ENCODE peak calls at places on chromosome 18, in ten cellular contexts. A is endothelial cell of umbilical vein, Z is cardiac muscle cell, Y is heart left ventricle, N is brain microvascular endothelial cell, U is Peyer's patch, O is SK-N-SH, F is fibroblast of lung, R is AG04450, Q is body of pancreas. I is an unnamed sample.

GRCh38 chr18:7002107-7002506 is 115.5 kb downstream of the LAMA1 start:
- DNase-seq in O (no peak), A (no peak), Z (no peak), Y (no peak), N (no peak), R (no peak), F (no peak), U (no peak), Q (no peak), I (no peak)

GRCh38 chr18:22668496-22668895 is 250.8 kb upstream of the CTAGE1 start:
- DNase-seq in Y (no peak), A (no peak), Z (no peak), N (peak), O (no peak), U (no peak), Q (no peak), F (peak), R (no peak), I (no peak)

GRCh38 chr18:60099709-60100108 is 199.9 kb downstream of the PMAIP1 start:
- DNase-seq in Z (no peak), N (no peak), R (no peak), O (no peak), Q (no peak), A (no peak), U (no peak), F (no peak), Y (no peak), I (no peak)

GRCh38 chr18:12750076-12750707 is 47.4 kb downstream of the PSMG2 start:
- DNase-seq in U (peak), A (no peak), O (no peak), Y (no peak), N (no peak), F (peak), Q (no peak), Z (no peak), R (no peak), I (no peak)

GRCh38 chr18:8212893-8213805 is 396.1 kb upstream of the RAB12 start:
- DNase-seq in Q (no peak), O (no peak), A (no peak), R (peak), N (peak), U (no peak), F (peak), Z (no peak), Y (no peak), I (no peak)

GRCh38 chr18:46856975-46857374 is 60.3 kb downstream of the PIAS2 start:
- DNase-seq in Z (no peak), U (no peak), F (peak), Q (no peak), R (no peak), Y (no peak), O (no peak), N (no peak), A (no peak), I (no peak)

GRCh38 chr18:25349131-25349925 is 2.6 kb downstream of the ZNF521 start:
- DNase-seq in R (peak), Z (peak), F (peak), O (peak), Y (peak), Q (no peak), N (peak), U (no peak), A (peak), I (no peak)

GRCh38 chr18:50619833-50620232 is 59.9 kb downstream of the MAPK4 start:
- DNase-seq in Z (no peak), A (no peak), U (no peak), F (no peak), R (no peak), Q (no peak), N (no peak), Y (no peak), O (no peak), I (no peak)

GRCh38 chr18:74951165-74951760 is 257.7 kb downstream of the PTGR3 start:
- DNase-seq in F (peak), R (peak), U (no peak), N (peak), O (no peak), Y (peak), Q (peak), A (peak), Z (no peak), I (no peak)

GRCh38 chr18:55309249-55309648 is 278.7 kb downstream of the TCF4 start:
- DNase-seq in N (no peak), Q (no peak), F (no peak), U (no peak), Y (no peak), A (no peak), R (no peak), Z (no peak), O (no peak), I (no peak)

GRCh38 chr18:46435031-46435430 is 222.0 kb downstream of the LOXHD1 start:
- DNase-seq in A (no peak), R (no peak), Q (no peak), U (no peak), N (no peak), Z (no peak), O (no peak), Y (no peak), F (no peak), I (peak)

GRCh38 chr18:9720327-9720726 is 12.2 kb downstream of the RAB31 start:
- DNase-seq in O (no peak), Q (no peak), R (no peak), N (no peak), Z (no peak), Y (no peak), U (peak), A (no peak), F (no peak), I (no peak)

GRCh38 chr18:37450434-37451133 is 115.0 kb downstream of the CELF4 start:
- DNase-seq in Q (peak), R (no peak), F (peak), N (no peak), U (no peak), O (peak), A (no peak), Z (peak), Y (peak), I (no peak)

GRCh38 chr18:56659111-56659510 is 8.0 kb downstream of the WDR7 start:
- DNase-seq in O (no peak), A (no peak), R (no peak), N (no peak), Z (no peak), F (no peak), Y (no peak), U (no peak), Q (no peak), I (no peak)

DNA sequence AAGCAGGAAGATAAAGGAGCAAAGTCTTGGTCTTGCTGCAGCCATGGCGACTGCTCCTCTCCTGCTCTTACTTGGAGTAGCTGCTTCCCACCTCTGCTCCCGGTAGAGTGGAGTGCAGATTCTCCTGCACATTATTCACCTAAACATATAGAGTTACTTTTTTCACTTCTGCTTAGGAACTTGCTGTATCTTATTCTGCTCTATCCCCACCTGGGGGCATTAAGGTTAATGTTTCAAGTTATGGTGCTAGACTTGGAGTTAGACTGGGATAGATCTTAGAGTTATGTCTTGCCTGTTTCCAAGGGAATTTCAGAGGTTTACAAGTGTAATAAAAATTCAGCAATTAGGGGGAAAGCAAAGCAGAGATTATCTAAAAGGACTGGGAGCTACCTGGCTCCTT is 144.2 kb downstream of the SETBP1 start:
- DNase-seq in O (no peak), N (no peak), A (no peak), U (no peak), Q (no peak), Y (no peak), Z (no peak), F (no peak), R (no peak), I (no peak)
- TF ChIP-seq CTCF in O (no peak), N (no peak), A (no peak), U (no peak), Q (no peak), Y (no peak), Z (no peak), F (no peak), R (no peak), I (no peak)

GRCh38 chr18:48861181-48861715 is 89.5 kb downstream of the SMAD7 start:
- DNase-seq in Z (no peak), Y (peak), O (no peak), N (no peak), A (no peak), Q (no peak), F (no peak), U (no peak), R (no peak), I (no peak)

GRCh38 chr18:48862116-48862515 is 88.6 kb downstream of the SMAD7 start:
- DNase-seq in Y (peak), U (no peak), A (no peak), F (no peak), Q (no peak), Z (no peak), N (peak), R (no peak), O (no peak), I (no peak)

GRCh38 chr18:48858676-48859075 is 92.1 kb downstream of the SMAD7 start:
- DNase-seq in A (no peak), Z (no peak), R (no peak), F (no peak), Y (peak), Q (no peak), U (no peak), N (no peak), O (no peak), I (no peak)

GRCh38 chr18:48859311-48860275 is 91.2 kb downstream of the SMAD7 start:
- DNase-seq in R (no peak), A (no peak), Y (peak), Z (peak), O (peak), N (no peak), U (no peak), Q (no peak), F (no peak), I (no peak)

GRCh38 chr18:48860276-48861180 is 90.2 kb downstream of the SMAD7 start:
- DNase-seq in A (no peak), U (no peak), F (no peak), O (peak), R (no peak), N (no peak), Y (peak), Z (no peak), Q (no peak), I (no peak)
- H3K4me3 ChIP-seq in A (no peak), U (no peak), F (no peak), O (no peak), R (no peak), N (no peak), Y (no peak), Z (no peak), Q (no peak), I (no peak)

GRCh38 chr18:58234359-58234741 is 190.3 kb downstream of the NEDD4L start:
- DNase-seq in N (no peak), Z (no peak), Q (no peak), A (no peak), F (no peak), U (no peak), O (no peak), R (no peak), Y (no peak), I (no peak)

GRCh38 chr18:58232674-58233073 is 188.6 kb downstream of the NEDD4L start:
- DNase-seq in A (no peak), Z (no peak), O (no peak), Y (no peak), R (no peak), N (no peak), Q (no peak), U (no peak), F (no peak), I (no peak)

GRCh38 chr18:58231930-58232329 is 187.9 kb downstream of the NEDD4L start:
- DNase-seq in Z (no peak), Y (no peak), U (peak), A (peak), N (no peak), R (no peak), Q (peak), F (no peak), O (no peak), I (no peak)

GRCh38 chr18:58230438-58231179 is 186.6 kb downstream of the NEDD4L start:
- DNase-seq in A (no peak), Z (no peak), Y (no peak), Q (peak), F (peak), U (peak), N (peak), O (no peak), R (no peak), I (no peak)

GRCh38 chr18:58235001-58235436 is 191.0 kb downstream of the NEDD4L start:
- DNase-seq in O (no peak), A (no peak), Y (no peak), Q (no peak), Z (no peak), R (no peak), F (no peak), N (no peak), U (peak), I (no peak)
- H3K27ac ChIP-seq in O (no peak), A (no peak), Y (no peak), Q (peak), Z (no peak), R (no peak), F (no peak), N (no peak), U (peak), I (no peak)

GRCh38 chr18:34650121-34650545 is 60.0 kb upstream of the DTNA start:
- DNase-seq in F (peak), R (peak), Y (no peak), N (no peak), Z (no peak), Q (peak), O (no peak), U (no peak), A (peak), I (no peak)

GRCh38 chr18:34649072-34649471 is 61.0 kb upstream of the DTNA start:
- DNase-seq in F (peak), U (no peak), A (no peak), Y (no peak), Z (no peak), O (no peak), N (no peak), Q (no peak), R (no peak), I (no peak)

GRCh38 chr18:34643982-34644381 is 66.1 kb upstream of the DTNA start:
- DNase-seq in O (peak), R (no peak), U (no peak), N (no peak), F (peak), A (peak), Q (no peak), Y (no peak), Z (no peak), I (no peak)

GRCh38 chr18:34648269-34648668 is 61.8 kb upstream of the DTNA start:
- DNase-seq in Q (no peak), F (no peak), O (no peak), N (no peak), A (no peak), R (no peak), Y (no peak), U (no peak), Z (no peak), I (no peak)

DNA sequence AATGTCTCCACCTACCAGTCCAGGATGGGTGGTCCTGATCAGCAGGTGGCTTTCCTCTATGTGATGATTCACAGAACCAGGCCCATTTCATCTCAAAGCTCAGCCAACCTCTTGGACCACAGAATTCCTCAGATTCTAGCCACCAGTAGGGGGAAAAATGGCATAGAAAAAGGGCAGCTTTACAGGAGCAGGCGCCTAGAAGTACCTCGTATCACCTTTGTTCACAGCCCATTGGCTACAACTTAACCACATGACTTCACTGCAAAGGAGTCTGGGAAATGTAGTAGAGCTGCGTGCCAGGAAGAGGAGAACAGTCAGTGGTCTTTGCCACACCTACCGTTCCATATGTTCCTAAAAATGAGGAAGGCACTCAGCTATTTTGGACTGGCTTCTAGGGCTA is 62.8 kb upstream of the DTNA start:
- DNase-seq in Y (no peak), Q (no peak), R (no peak), A (no peak), Z (no peak), N (no peak), O (no peak), F (no peak), U (no peak), I (no peak)
- TF ChIP-seq CTCF in Y (no peak), Q (no peak), R (no peak), A (no peak), Z (no peak), N (no peak), O (no peak), F (no peak), U (no peak), I (no peak)

GRCh38 chr18:58146099-58146498 is 102.1 kb downstream of the NEDD4L start:
- DNase-seq in F (no peak), N (no peak), Z (no peak), O (no peak), A (no peak), U (no peak), Y (no peak), Q (no peak), R (no peak), I (no peak)

GRCh38 chr18:58144671-58145285 is 100.8 kb downstream of the NEDD4L start:
- DNase-seq in Q (peak), A (no peak), R (no peak), F (no peak), O (no peak), Z (no peak), N (no peak), Y (no peak), U (no peak), I (no peak)

GRCh38 chr18:58144106-58144505 is 100.1 kb downstream of the NEDD4L start:
- DNase-seq in N (no peak), O (no peak), Y (no peak), R (no peak), A (no peak), F (no peak), Q (no peak), U (no peak), Z (no peak), I (no peak)

GRCh38 chr18:58140366-58141325 is 96.6 kb downstream of the NEDD4L start:
- DNase-seq in R (no peak), Q (peak), N (no peak), Z (peak), Y (no peak), O (no peak), A (no peak), U (no peak), F (no peak), I (no peak)

DNA sequence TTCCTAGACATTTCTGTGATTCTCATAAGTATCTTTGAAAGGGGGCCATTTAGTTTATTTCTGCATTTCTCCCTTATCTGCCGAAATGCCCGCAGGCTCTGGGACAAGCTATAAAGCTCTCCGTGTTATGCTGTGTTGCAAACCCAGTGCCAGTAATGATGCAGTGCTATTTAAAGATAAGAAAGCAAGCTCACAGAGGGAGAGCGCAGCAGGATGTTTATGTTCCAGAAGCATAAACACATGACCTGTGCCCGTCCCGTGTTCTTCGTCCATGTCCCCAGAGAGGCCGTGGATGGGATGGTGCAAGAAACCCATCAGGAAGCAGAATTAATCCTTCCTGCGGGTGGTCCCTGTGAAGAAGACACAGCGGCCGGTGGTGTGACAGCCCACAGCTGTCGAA is 99.4 kb downstream of the NEDD4L start:
- DNase-seq in N (peak), Y (no peak), O (peak), Q (no peak), U (no peak), F (no peak), Z (no peak), R (peak), A (no peak), I (no peak)
- H3K4me3 ChIP-seq in N (no peak), Y (no peak), O (no peak), Q (no peak), U (no peak), F (no peak), Z (no peak), R (peak), A (no peak), I (no peak)

DNA sequence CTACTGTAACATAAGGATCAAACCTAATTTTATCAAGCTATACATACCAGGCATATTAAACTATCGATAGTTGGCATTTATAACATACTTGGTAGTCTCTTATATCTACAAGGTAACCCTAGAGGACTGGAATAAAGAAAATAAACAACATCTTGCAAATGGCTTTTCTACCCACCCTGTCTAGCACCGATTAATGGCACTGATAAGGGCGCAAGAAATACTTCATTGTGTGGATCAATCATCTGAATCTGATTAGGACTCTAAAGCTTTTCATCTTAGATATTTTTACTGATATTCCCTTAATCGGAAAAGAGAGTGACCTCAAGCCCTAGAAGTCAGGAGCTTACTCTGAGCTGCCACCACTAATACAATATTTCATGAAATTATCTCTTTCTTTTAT is 1461.7 kb upstream of the PIK3C3 start:
- DNase-seq in N (no peak), A (no peak), Y (no peak), Q (no peak), F (no peak), O (no peak), Z (no peak), U (no peak), R (no peak), I (no peak)
- H3K27ac ChIP-seq in N (no peak), A (no peak), Y (no peak), Q (no peak), F (no peak), O (no peak), Z (no peak), U (no peak), R (no peak), I (no peak)

GRCh38 chr18:48023334-48024008 is 93.0 kb upstream of the SMAD2 start:
- DNase-seq in A (peak), F (peak), Y (peak), R (no peak), Q (peak), O (peak), N (peak), Z (peak), U (peak), I (no peak)
- TF ChIP-seq CTCF in A (no peak), F (peak), Y (peak), R (peak), Q (no peak), O (peak), N (peak), Z (peak), U (no peak), I (no peak)

GRCh38 chr18:11689031-11689971 is at the start of gene GNAL:
- DNase-seq in U (peak), A (peak), F (peak), Q (peak), R (peak), O (peak), N (peak), Y (peak), Z (peak), I (peak)
- H3K4me3 ChIP-seq in U (peak), A (peak), F (peak), Q (no peak), R (peak), O (peak), N (peak), Y (peak), Z (peak), I (peak)

I was measured in right atrium auricular region.